ENCODE peak calls at places on chromosome 7, in five cellular contexts. G is NCI-H1105 treated with DMSO at 0.1 percent for 48 hours, N is heart left ventricle, O is COR-L47, M is AML-193. U is an unnamed sample.

GRCh38 chr7:87627634-87627994 is 584 bp upstream of the RUNDC3B start:
- DNase-seq in N (peak; percentile 54), O (no peak), M (no peak), G (no peak), U (peak; percentile 34)

GRCh38 chr7:97871659-97872024 is 566 bp downstream of the ASNS start:
- DNase-seq in G (peak; percentile 61), M (no peak), N (no peak), O (peak; percentile 54), U (peak; percentile 28)

GRCh38 chr7:116455499-116455898 is 44.0 kb upstream of the CAV2 start:
- DNase-seq in G (no peak), M (no peak), O (no peak), N (no peak), U (no peak)

GRCh38 chr7:109456116-109456515 is 886.4 kb downstream of the DNAJB9 start:
- DNase-seq in N (no peak), M (no peak), G (no peak), O (no peak), U (no peak)

GRCh38 chr7:156194813-156195212 is 382.6 kb upstream of the SHH start:
- DNase-seq in G (no peak), M (no peak), O (no peak), N (no peak), U (no peak)

GRCh38 chr7:77811895-77812685 is 13.5 kb downstream of the PHTF2 start:
- DNase-seq in G (no peak), O (no peak), M (no peak), N (no peak), U (peak; percentile 71)

GRCh38 chr7:351256-351655 is 61.3 kb downstream of the FOXL3 start:
- DNase-seq in N (no peak), O (no peak), G (no peak), M (no peak), U (no peak)

GRCh38 chr7:47327698-47328391 is 254.1 kb downstream of the TNS3 start:
- DNase-seq in G (no peak), M (no peak), O (no peak), N (peak; percentile 94), U (peak; percentile 95)

GRCh38 chr7:127594490-127594889 is 954 bp downstream of the FSCN3 start:
- DNase-seq in G (no peak), N (no peak), O (no peak), M (peak; percentile 96), U (no peak)

GRCh38 chr7:158587425-158588084 is at the start of gene PTPRN2:
- DNase-seq in M (no peak), G (peak; percentile 46), O (peak; percentile 62), N (peak; percentile 79), U (peak; percentile 89)

GRCh38 chr7:135616136-135616535 is 46.2 kb upstream of the STMP1 start:
- DNase-seq in N (no peak), M (no peak), G (no peak), O (no peak), U (no peak)

GRCh38 chr7:154484943-154485342 is 432.7 kb downstream of the DPP6 start:
- DNase-seq in O (no peak), N (no peak), G (peak; percentile 79), M (no peak), U (no peak)

GRCh38 chr7:37977243-37977642 is 56.8 kb downstream of the EPDR1 start:
- DNase-seq in O (no peak), N (no peak), M (no peak), G (no peak), U (no peak)

GRCh38 chr7:132580277-132580676 is 4.0 kb upstream of the PLXNA4 start:
- DNase-seq in O (no peak), N (no peak), M (no peak), G (no peak), U (peak; percentile 16)

GRCh38 chr7:81788241-81788640 is 18.4 kb upstream of the HGF start:
- DNase-seq in N (no peak), M (no peak), G (no peak), O (no peak), U (no peak)

GRCh38 chr7:152551304-152552036 is 115.7 kb upstream of the KMT2C start:
- DNase-seq in O (no peak), M (no peak), G (no peak), N (no peak), U (no peak)

GRCh38 chr7:144787127-144787526 is 48.7 kb downstream of the TPK1 start:
- DNase-seq in G (no peak), M (peak; percentile 17), O (peak; percentile 1), N (no peak), U (no peak)

GRCh38 chr7:99037327-99037940 is 106.5 kb downstream of the SMURF1 start:
- DNase-seq in G (no peak), M (no peak), N (no peak), O (no peak), U (no peak)

GRCh38 chr7:154854836-154855235 is 148.1 kb downstream of the PAXIP1 start:
- DNase-seq in M (no peak), O (no peak), N (peak; percentile 57), G (no peak), U (no peak)

GRCh38 chr7:17598305-17598704 is 299.9 kb downstream of the AHR start:
- DNase-seq in G (no peak), N (no peak), M (no peak), O (no peak), U (no peak)

GRCh38 chr7:11604505-11604904 is 227.5 kb downstream of the THSD7A start:
- DNase-seq in N (no peak), M (no peak), G (no peak), O (no peak), U (peak; percentile 31)

GRCh38 chr7:42167206-42167913 is 69.6 kb downstream of the GLI3 start:
- DNase-seq in O (no peak), M (no peak), N (no peak), G (no peak), U (no peak)

GRCh38 chr7:137404918-137405317 is 61.4 kb upstream of the PTN start:
- DNase-seq in N (no peak), M (no peak), O (no peak), G (no peak), U (no peak)

GRCh38 chr7:69599879-69600764 is 1.8 kb downstream of the AUTS2 start:
- DNase-seq in G (no peak), O (no peak), N (peak; percentile 65), M (no peak), U (peak; percentile 44)

GRCh38 chr7:6640246-6640721 is 3.2 kb downstream of the ZNF316 start:
- DNase-seq in G (no peak), N (no peak), O (no peak), M (no peak), U (peak; percentile 7)

U was measured in adipocyte.